ENCODE peak calls at places on chromosomes 16 and 17, in five cellular contexts. O, L, Y, Z and D are unnamed samples.

GRCh38 chr17:50570516-50570915 is 10.0 kb downstream of the CACNA1G start:
- DNase-seq in O (no peak), L (no peak), Z (no peak), Y (no peak), D (no peak)

GRCh38 chr16:54533856-54534490 is 247.4 kb upstream of the IRX3 start:
- DNase-seq in Z (no peak), O (no peak), L (no peak), Y (no peak), D (no peak)

GRCh38 chr17:80520810-80521209 is 23.8 kb upstream of the RPTOR start:
- DNase-seq in L (no peak), Y (no peak), Z (no peak), O (no peak), D (no peak)

GRCh38 chr17:31678431-31678830 is 180.6 kb downstream of the COPRS start:
- DNase-seq in L (no peak), O (no peak), Z (no peak), Y (no peak), D (no peak)

GRCh38 chr16:89924925-89925307 is 1.8 kb downstream of the TUBB3 start:
- DNase-seq in Z (no peak), L (no peak), O (no peak), Y (no peak), D (no peak)

GRCh38 chr16:397736-398332 is 835 bp downstream of the NME4 start:
- DNase-seq in L (peak), Y (peak), O (peak), Z (peak), D (peak)

GRCh38 chr16:46482895-46483294 is 138.3 kb downstream of the SHCBP1 start:
- DNase-seq in Y (peak), L (no peak), O (peak), Z (peak), D (no peak)

GRCh38 chr16:80459331-80459777 is 81.4 kb upstream of the DYNLRB2 start:
- DNase-seq in O (no peak), Y (no peak), L (no peak), Z (no peak), D (no peak)

GRCh38 chr17:15171433-15172047 is 93.6 kb downstream of the PMP22 start:
- DNase-seq in Y (peak), O (peak), Z (peak), L (peak), D (peak)

GRCh38 chr17:51961689-51962088 is 196.8 kb downstream of the CA10 start:
- DNase-seq in Y (peak), O (peak), L (no peak), Z (no peak), D (no peak)

GRCh38 chr17:82113941-82114340 is 15.9 kb upstream of the FASN start:
- DNase-seq in O (no peak), L (no peak), Z (no peak), Y (no peak), D (no peak)

GRCh38 chr17:9402590-9403199 is 172.9 kb downstream of the STX8 start:
- DNase-seq in Z (peak), O (peak), Y (peak), L (peak), D (peak)

GRCh38 chr16:65342231-65342866 is 220.5 kb upstream of the CDH11 start:
- DNase-seq in Y (no peak), O (peak), L (no peak), Z (no peak), D (no peak)

GRCh38 chr16:27646811-27647210 is 96.9 kb downstream of the KATNIP start:
- DNase-seq in L (no peak), Y (no peak), O (no peak), Z (no peak), D (no peak)

GRCh38 chr17:29618272-29619065 is 4.2 kb downstream of the CORO6 start:
- DNase-seq in Y (no peak), O (no peak), L (no peak), Z (no peak), D (no peak)

GRCh38 chr16:72621651-72622050 is 426.3 kb downstream of the ZFHX3 start:
- DNase-seq in Y (no peak), L (no peak), Z (no peak), O (no peak), D (no peak)

GRCh38 chr17:47733047-47733413 is at the start of gene TBX21:
- DNase-seq in L (peak), Z (peak), Y (peak), O (peak), D (peak)

GRCh38 chr16:28932339-28933141 is 769 bp downstream of the CD19 start:
- DNase-seq in L (no peak), O (no peak), Y (no peak), Z (no peak), D (no peak)

GRCh38 chr17:42783778-42784138 is 3.3 kb downstream of the WNK4 start:
- DNase-seq in Y (no peak), L (no peak), Z (no peak), O (no peak), D (no peak)

GRCh38 chr17:42784361-42784760 is 4.0 kb downstream of the WNK4 start:
- DNase-seq in O (no peak), Z (no peak), L (no peak), Y (no peak), D (no peak)

GRCh38 chr17:42782402-42783061 is 2.1 kb downstream of the WNK4 start:
- DNase-seq in O (no peak), Z (peak), L (no peak), Y (no peak), D (no peak)

GRCh38 chr17:42781639-42782401 is 1.4 kb downstream of the WNK4 start:
- DNase-seq in Y (no peak), O (no peak), L (no peak), Z (no peak), D (no peak)

GRCh38 chr17:42783062-42783777 is 2.8 kb downstream of the WNK4 start:
- DNase-seq in O (peak), Z (no peak), Y (no peak), L (no peak), D (peak)
- TF ChIP-seq JUN in O (no peak), Z (no peak), Y (no peak), L (no peak), D (peak)

GRCh38 chr17:45233423-45233924 is 11.8 kb downstream of the FMNL1 start:
- DNase-seq in L (no peak), Z (no peak), Y (no peak), O (peak), D (no peak)
- H3K27ac ChIP-seq in L (no peak), Z (no peak), Y (no peak), O (no peak), D (no peak)

GRCh38 chr17:74362811-74363498 is 1.3 kb upstream of the BTBD17 start:
- DNase-seq in Y (no peak), Z (no peak), O (no peak), L (no peak), D (no peak)
- TF ChIP-seq JUN in Y (no peak), Z (no peak), O (no peak), L (no peak), D (no peak)

DNA sequence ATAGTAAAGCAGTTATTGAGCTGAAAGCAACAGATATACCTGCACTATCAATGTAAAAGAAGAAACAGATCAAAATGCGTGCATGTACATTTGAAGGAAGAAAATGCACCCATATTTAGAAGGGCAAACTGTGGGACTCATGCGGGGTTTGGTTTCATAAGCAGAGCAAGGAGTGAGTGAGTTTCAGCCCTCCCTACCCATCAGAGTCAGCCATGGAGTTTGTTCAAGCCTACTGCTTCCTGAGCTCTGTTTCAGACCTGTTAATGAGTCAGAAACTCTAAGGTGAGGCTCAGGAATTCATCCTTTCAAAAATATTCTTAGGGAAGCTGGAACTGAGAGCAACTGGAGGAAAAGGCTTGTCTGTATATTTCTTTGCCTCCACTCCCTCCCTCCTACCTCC is 446.2 kb downstream of the HS3ST4 start:
- DNase-seq in Z (no peak), O (no peak), L (no peak), Y (no peak), D (no peak)
- H3K27ac ChIP-seq in Z (no peak), O (no peak), L (no peak), Y (no peak), D (no peak)

GRCh38 chr17:76090517-76091135 is 11.6 kb downstream of the ZACN start:
- DNase-seq in L (no peak), Y (no peak), O (no peak), Z (no peak), D (no peak)
- TF ChIP-seq JUN in L (no peak), Y (no peak), O (no peak), Z (no peak), D (no peak)

DNA sequence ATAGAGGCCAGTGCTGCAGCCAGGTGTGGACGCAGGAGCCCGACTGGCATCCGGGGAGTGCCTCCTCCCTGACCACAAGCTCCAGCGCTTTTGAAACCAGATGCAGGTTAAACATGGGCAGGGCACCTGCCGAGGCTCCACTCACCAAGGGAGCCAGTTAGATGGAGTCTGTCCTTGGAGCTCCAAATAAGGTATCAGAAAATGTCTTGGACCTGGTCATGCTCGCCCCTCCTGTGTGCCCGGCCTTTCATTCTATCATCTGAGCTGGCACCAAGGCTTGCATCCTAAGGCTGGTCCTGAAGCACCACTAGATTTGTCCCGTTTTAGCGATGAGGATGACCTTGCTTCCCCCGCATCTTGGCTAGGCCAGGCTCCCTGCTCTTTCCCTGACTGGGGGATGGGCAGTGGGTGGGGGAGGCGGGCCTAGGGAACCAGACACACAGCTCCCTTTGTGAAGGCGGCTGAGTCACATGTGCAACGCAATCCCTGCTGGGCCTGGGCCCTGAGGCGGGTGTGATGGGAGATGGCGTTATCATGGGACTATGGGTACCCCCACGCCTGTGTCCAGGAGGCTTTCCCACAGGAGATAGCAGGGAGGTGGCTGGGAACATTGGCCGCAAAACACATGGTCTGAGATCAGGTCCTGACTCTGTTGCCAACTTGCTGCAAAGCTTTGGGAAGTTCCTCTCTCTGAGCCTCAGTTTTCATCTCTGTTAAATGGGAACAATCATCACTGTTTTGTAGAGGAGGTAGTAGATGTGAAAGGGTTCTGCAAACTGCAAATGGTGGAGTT is 5.0 kb upstream of the ADGRG1 start:
- DNase-seq in L (peak), O (peak), Z (peak), Y (peak), D (no peak)
- H3K27ac ChIP-seq in L (no peak), O (peak), Z (no peak), Y (no peak), D (no peak)